ENCODE peak calls at places on chromosomes 6 and 20, in four cellular contexts. Z, W, M and H are unnamed samples.

GRCh38 chr20:44034965-44035635 is 120.4 kb downstream of the TOX2 start:
- DNase-seq in Z (no peak), W (no peak), M (no peak), H (no peak)

GRCh38 chr20:17935186-17935585 is 33.4 kb downstream of the SNX5 start:
- DNase-seq in Z (no peak), W (no peak), M (no peak), H (no peak)

GRCh38 chr6:166646716-166647115 is 19.7 kb upstream of the RPS6KA2 start:
- DNase-seq in Z (no peak), W (no peak), M (no peak), H (no peak)

GRCh38 chr6:79984261-79984660 is 20.2 kb upstream of the TTK start:
- DNase-seq in Z (no peak), W (no peak), M (no peak), H (peak; percentile 11)

GRCh38 chr20:38547288-38547825 is 33.6 kb upstream of the ADIG start:
- DNase-seq in Z (no peak), W (no peak), M (no peak), H (no peak)

GRCh38 chr20:13422637-13423036 is 201.6 kb downstream of the ISM1 start:
- DNase-seq in Z (peak; percentile 50), W (no peak), M (no peak), H (no peak)

GRCh38 chr6:15516923-15517560 is 145.8 kb downstream of the DTNBP1 start:
- DNase-seq in Z (no peak), W (no peak), M (no peak), H (no peak)

GRCh38 chr20:33387177-33387576 is 14.1 kb downstream of the CDK5RAP1 start:
- DNase-seq in Z (no peak), W (peak; percentile 82), M (no peak), H (no peak)

GRCh38 chr20:4740774-4741431 is 19.2 kb downstream of the PRND start:
- DNase-seq in Z (no peak), W (no peak), M (no peak), H (peak; percentile 56)

GRCh38 chr6:37826188-37826587 is 6.7 kb downstream of the ZFAND3 start:
- DNase-seq in Z (no peak), W (no peak), M (no peak), H (no peak)

GRCh38 chr6:32845381-32845884 is 1.6 kb upstream of the PSMB8 start:
- DNase-seq in Z (no peak), W (no peak), M (no peak), H (peak; percentile 45)

GRCh38 chr20:44454301-44454963 is 21.2 kb upstream of the TTPAL start:
- DNase-seq in Z (no peak), W (no peak), M (no peak), H (no peak)

GRCh38 chr6:30283761-30284160 is 43.0 kb upstream of the TRIM39 start:
- DNase-seq in Z (no peak), W (no peak), M (no peak), H (no peak)

DNA sequence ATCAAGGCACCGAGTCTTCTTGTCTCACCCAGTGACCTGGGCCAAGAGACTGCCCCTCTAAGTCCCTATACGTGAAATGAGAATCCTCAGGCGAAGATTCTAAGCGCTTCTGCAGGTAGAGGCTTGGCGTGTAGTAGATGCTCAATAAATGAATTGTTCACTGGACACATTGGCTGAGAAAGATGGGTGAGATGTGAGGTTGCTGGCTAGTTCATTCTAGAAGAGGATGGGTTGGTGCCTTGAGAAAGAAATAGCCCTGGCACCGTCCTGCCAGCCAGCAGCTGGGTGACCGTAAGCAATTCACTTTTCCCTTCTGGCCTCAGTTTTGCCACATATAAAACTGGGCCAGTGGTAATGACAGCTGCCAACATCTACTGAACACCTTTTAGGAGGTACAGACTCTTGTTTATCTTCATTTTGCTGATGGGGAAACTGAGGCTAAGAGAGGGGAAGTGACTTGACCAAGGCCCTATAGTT is 1.4 kb downstream of the SRC start:
- DNase-seq in Z (no peak), W (no peak), M (no peak), H (no peak)
- H3K4me3 ChIP-seq in Z (peak overlapping the region; percentile 55), W (no peak overlapping the region), M (no peak overlapping the region), H (no peak overlapping the region)

GRCh38 chr6:156555117-156555516 is 222.1 kb upstream of the ARID1B start:
- DNase-seq in Z (no peak), W (no peak), M (no peak), H (no peak)

GRCh38 chr6:156559151-156559690 is 218.0 kb upstream of the ARID1B start:
- DNase-seq in Z (no peak), W (no peak), M (no peak), H (no peak)

GRCh38 chr6:156557269-156557885 is 219.8 kb upstream of the ARID1B start:
- DNase-seq in Z (no peak), W (peak; percentile 55), M (no peak), H (no peak)

GRCh38 chr6:156560476-156560875 is 216.7 kb upstream of the ARID1B start:
- DNase-seq in Z (no peak), W (no peak), M (no peak), H (no peak)

DNA sequence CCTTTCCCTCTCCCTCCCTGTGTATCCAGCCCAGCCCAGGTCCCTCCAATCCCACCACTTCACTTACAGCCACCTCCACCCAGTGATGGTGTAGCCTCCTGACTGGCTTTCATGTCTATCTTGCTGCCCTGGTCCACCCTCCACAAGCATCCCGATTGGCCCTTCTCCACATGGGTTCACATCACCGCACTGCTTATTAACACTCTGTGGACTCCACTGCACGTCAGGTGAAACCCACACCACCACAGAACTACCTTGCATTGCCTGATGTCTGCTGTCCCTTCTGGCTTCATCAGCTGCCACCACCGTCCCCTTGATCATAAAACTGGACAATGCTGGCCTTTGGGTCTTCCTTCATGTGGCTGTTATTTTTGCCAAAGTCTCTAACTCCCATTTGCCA is 220.3 kb upstream of the ARID1B start:
- DNase-seq in Z (no peak), W (no peak), M (no peak), H (no peak)
- TF ChIP-seq CTCF in Z (no peak), W (no peak), M (no peak), H (no peak)

GRCh38 chr6:55794136-55794812 is 81.1 kb downstream of the BMP5 start:
- DNase-seq in Z (no peak), W (no peak), M (no peak), H (no peak)
- H3K27ac ChIP-seq in Z (peak overlapping the region; percentile 62), W (no peak overlapping the region), M (no peak overlapping the region), H (no peak overlapping the region)

DNA sequence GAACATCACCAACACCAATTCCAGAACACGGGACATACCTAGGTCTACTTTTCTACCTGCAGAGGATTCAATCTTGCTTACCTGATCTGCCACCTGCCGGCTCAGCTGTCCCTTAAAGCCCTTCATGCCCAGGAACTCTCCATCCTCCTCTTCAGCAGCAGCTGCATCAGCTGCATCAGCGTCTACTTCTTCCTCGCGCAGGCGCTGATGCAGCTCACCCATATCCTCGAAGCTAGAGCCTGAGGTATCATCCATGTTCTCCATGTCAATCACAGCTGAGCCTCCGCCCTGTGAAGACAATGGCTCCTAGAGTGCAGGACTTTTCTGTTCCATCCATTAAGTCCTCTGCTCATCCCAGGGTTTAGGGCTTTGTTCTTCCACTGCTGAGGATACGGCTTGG is 918 bp downstream of the YIPF3 start:
- DNase-seq in Z (no peak), W (no peak), M (no peak), H (no peak)
- H3K4me3 ChIP-seq in Z (peak overlapping the region; percentile 75), W (peak overlapping the region; percentile 42), M (peak overlapping the region; percentile 88), H (peak overlapping the region; percentile 87)

GRCh38 chr6:35532141-35532540 is 19.4 kb upstream of the TULP1 start:
- DNase-seq in Z (no peak), W (no peak), M (no peak), H (no peak)

GRCh38 chr6:35539223-35539622 is 26.5 kb upstream of the TULP1 start:
- DNase-seq in Z (no peak), W (no peak), M (no peak), H (no peak)

DNA sequence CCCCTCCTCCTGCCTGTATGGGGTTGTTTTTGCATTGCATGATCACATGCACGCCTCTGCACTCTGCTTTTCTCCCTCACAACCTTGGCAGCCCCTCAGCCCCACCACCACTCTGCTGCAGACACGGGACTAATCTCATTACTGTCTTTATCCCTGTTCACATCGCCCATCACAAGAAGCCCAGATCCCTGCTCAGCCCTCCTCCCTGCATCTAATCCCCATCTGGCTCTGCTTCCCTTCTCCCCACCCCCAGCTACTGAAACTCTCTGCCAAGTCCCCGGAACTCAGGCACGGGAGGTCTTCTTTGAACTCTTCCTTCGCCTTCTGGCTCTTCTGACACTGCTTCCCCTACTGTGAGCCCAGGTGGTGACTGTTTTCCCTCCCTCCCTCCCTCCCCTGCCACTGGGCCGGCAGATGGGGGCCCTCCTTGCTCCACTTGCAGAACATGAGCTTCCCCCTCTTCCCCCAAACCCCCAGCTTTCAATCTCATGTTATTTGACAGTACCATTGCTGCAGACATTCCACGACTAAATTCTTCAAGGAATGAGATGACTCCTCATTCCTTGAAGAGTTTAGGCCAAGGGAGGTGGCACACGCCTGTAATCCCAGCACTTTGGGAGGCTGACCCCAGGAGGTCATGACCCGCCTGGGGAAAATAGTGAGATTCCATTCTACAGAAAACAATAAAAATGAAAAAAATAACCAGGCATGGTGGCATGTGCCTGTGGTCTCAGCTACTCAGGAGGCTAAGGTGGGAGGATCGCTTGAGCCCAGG is 21.9 kb upstream of the TULP1 start:
- DNase-seq in Z (no peak), W (no peak), M (no peak), H (no peak)
- TF ChIP-seq CTCF in Z (no peak), W (no peak), M (no peak), H (no peak)

DNA sequence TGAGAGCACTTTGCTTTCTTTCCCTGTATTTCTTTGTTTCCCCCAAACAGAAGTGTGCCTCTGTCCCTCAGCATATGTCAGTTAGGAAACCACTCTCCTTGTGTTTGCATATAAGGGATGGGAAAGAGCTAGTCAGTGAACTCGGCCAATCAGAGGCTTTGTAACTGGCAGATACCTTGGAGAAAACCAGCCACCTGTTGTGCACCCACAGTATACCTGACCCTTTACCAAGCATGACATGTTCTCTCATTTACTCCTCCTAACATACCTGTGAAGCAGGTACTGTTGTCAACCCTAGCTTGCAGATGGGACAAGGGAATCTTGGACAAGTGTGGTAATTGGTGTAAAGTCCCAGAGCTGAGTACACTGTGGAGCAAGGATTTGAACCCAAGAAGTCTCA is 96.1 kb upstream of the FAM8A1 start:
- DNase-seq in Z (no peak), W (no peak), M (no peak), H (no peak)
- H3K27ac ChIP-seq in Z (no peak overlapping the region), W (no peak overlapping the region), M (no peak overlapping the region), H (no peak overlapping the region)

GRCh38 chr6:39997101-39997635 is 62.9 kb upstream of the MOCS1 start:
- DNase-seq in Z (no peak), W (no peak), M (no peak), H (no peak)
- H3K4me3 ChIP-seq in Z (no peak overlapping the region), W (no peak overlapping the region), M (no peak overlapping the region), H (no peak overlapping the region)

GRCh38 chr6:154510144-154510905 is at the start of gene CNKSR3:
- DNase-seq in Z (peak; percentile 17), W (peak; percentile 89), M (peak; percentile 90), H (peak; percentile 81)
- TF ChIP-seq CTCF in Z (no peak), W (peak; percentile 5), M (no peak), H (peak; percentile 14)

DNA sequence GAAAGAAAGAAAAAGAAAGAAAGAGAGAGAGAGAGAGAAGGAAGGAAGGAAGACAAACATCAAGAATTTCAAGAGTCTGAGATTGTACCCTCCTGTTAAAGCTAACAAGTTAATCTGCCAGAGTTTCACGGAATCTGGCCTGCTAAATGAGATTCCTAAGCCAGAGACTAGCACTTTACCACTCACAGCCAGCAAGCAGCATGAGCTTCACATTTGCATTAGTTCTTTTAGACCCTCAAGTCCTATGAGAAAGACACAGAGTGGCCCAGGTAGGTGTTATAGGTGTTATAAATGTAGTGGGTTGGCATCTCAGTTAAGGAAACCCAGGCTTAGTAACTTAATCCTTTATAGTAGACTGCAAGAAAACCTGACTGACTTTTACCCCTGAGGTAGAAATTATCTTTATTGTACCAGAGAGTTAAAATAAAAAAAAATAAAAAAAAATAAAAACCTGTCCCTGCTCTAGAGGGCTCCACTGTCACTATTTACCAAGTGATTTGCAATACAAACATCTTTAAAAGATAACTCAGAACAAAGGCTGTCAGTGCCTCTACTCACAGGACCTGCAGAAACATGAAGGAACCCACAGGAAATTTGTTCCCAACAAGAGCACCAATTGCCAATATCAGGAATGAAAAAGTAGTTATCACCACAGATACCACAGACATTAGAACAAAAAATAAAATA is 9.7 kb upstream of the IBTK start:
- DNase-seq in Z (no peak), W (no peak), M (no peak), H (no peak)
- H3K27ac ChIP-seq in Z (no peak overlapping the region), W (no peak overlapping the region), M (no peak overlapping the region), H (no peak overlapping the region)